ENCODE peak calls at places on chromosome 20, in seven cellular contexts. C is HAP-1; Q is heart right ventricle; E is ovary; X is CD4-positive, alpha-beta memory T cell; A is cardiac muscle cell; L is body of pancreas. N is an unnamed sample.

GRCh38 chr20:21517566-21518277 is 3.9 kb upstream of the NKX2-2 start:
- DNase-seq in L (no peak), C (no peak), X (no peak), Q (no peak), E (no peak), A (no peak), N (no peak)

GRCh38 chr20:52303281-52303950 is 111.8 kb upstream of the ZFP64 start:
- DNase-seq in A (no peak), L (no peak), Q (no peak), C (no peak), E (no peak), X (no peak), N (no peak)

GRCh38 chr20:32278199-32278643 is 770 bp downstream of the KIF3B start:
- DNase-seq in Q (no peak), L (no peak), A (no peak), E (no peak), X (no peak), C (no peak), N (no peak)

GRCh38 chr20:49560186-49560585 is 7.8 kb downstream of the PTGIS start:
- DNase-seq in L (no peak), E (no peak), A (no peak), X (no peak), C (no peak), Q (no peak), N (no peak)

GRCh38 chr20:14203657-14204056 is 133.8 kb downstream of the FLRT3 start:
- DNase-seq in L (no peak), Q (no peak), E (no peak), A (no peak), X (no peak), C (no peak), N (no peak)

GRCh38 chr20:10961651-10962288 is 288.0 kb upstream of the JAG1 start:
- DNase-seq in A (no peak), Q (no peak), X (no peak), E (no peak), L (no peak), C (no peak), N (no peak)

GRCh38 chr20:41058007-41058673 is 29.5 kb downstream of the TOP1 start:
- DNase-seq in C (no peak), E (no peak), A (no peak), Q (no peak), X (no peak), L (no peak), N (no peak)

GRCh38 chr20:37640600-37641561 is 52.9 kb upstream of the CTNNBL1 start:
- DNase-seq in E (no peak), C (no peak), A (no peak), Q (no peak), L (peak; percentile 9), X (no peak), N (no peak)

GRCh38 chr20:4261333-4262284 is 246.3 kb upstream of the RNF24 start:
- DNase-seq in X (no peak), C (no peak), L (no peak), Q (no peak), A (no peak), E (no peak), N (no peak)

GRCh38 chr20:23939641-23940040 is 48.9 kb downstream of the GGTLC1 start:
- DNase-seq in X (no peak), A (no peak), L (no peak), C (no peak), Q (no peak), E (no peak), N (no peak)

GRCh38 chr20:36538026-36538764 is 3.1 kb upstream of the MYL9 start:
- DNase-seq in C (no peak), E (no peak), X (no peak), L (no peak), A (no peak), Q (no peak), N (no peak)

GRCh38 chr20:38645980-38646858 is 44.6 kb downstream of the ARHGAP40 start:
- DNase-seq in C (peak; percentile 88), X (peak; percentile 88), A (peak; percentile 81), E (peak; percentile 46), Q (peak; percentile 81), L (peak; percentile 76), N (peak; percentile 89)

GRCh38 chr20:15012551-15012950 is 675.1 kb upstream of the FLRT3 start:
- DNase-seq in X (no peak), A (no peak), L (no peak), C (no peak), Q (no peak), E (no peak), N (no peak)

GRCh38 chr20:33601861-33602260 is 60.3 kb upstream of the C20orf144 start:
- DNase-seq in X (no peak), C (no peak), L (no peak), E (no peak), Q (no peak), A (no peak), N (no peak)

GRCh38 chr20:362271-363254 is 15.7 kb downstream of the NRSN2 start:
- DNase-seq in X (no peak), L (peak; percentile 97), C (peak; percentile 52), A (no peak), Q (peak; percentile 85), E (peak; percentile 63), N (peak; percentile 94)

GRCh38 chr20:50788045-50788867 is 6.6 kb upstream of the BCAS4 start:
- DNase-seq in A (no peak), Q (no peak), C (peak; percentile 75), X (no peak), E (peak; percentile 58), L (peak; percentile 39), N (no peak)

GRCh38 chr20:58692579-58693225 is at the start of gene NPEPL1:
- DNase-seq in L (peak; percentile 79), Q (peak; percentile 79), E (peak; percentile 71), A (peak; percentile 83), C (peak; percentile 77), X (peak; percentile 60), N (peak; percentile 90)

GRCh38 chr20:10673831-10674683 is at the start of gene JAG1:
- DNase-seq in X (peak; percentile 18), Q (peak; percentile 96), L (peak; percentile 99), A (peak; percentile 99), E (peak; percentile 96), C (peak; percentile 95), N (peak; percentile 98)

GRCh38 chr20:25051386-25052155 is 6.4 kb downstream of the ACSS1 start:
- DNase-seq in X (no peak), C (no peak), E (peak; percentile 14), A (no peak), L (no peak), Q (no peak), N (no peak)

GRCh38 chr20:10429443-10429981 is 4.5 kb downstream of the MKKS start:
- DNase-seq in E (no peak), Q (no peak), X (no peak), C (peak; percentile 35), A (no peak), L (no peak), N (no peak)

GRCh38 chr20:37421988-37422387 is 76.0 kb downstream of the SRC start:
- DNase-seq in C (peak; percentile 64), L (no peak), X (no peak), Q (no peak), A (no peak), E (no peak), N (no peak)

GRCh38 chr20:63895202-63895885 is 418 bp downstream of the DNAJC5 start:
- DNase-seq in A (no peak), C (no peak), L (no peak), E (no peak), X (no peak), Q (no peak), N (no peak)

GRCh38 chr20:53918949-53919361 is 151.4 kb downstream of the BCAS1 start:
- DNase-seq in E (no peak), Q (no peak), A (peak; percentile 55), X (no peak), C (peak; percentile 58), L (no peak), N (no peak)

GRCh38 chr20:1440024-1440423 is 26.6 kb downstream of the NSFL1C start:
- DNase-seq in C (no peak), A (no peak), X (no peak), L (peak; percentile 16), Q (no peak), E (no peak), N (no peak)

GRCh38 chr20:63973636-63974401 is 4.1 kb upstream of the ZNF512B start:
- DNase-seq in C (peak; percentile 94), Q (peak; percentile 92), A (peak; percentile 94), E (peak; percentile 86), L (peak; percentile 91), X (peak; percentile 70), N (peak; percentile 95)

GRCh38 chr20:51924509-51924908 is 122.2 kb upstream of the SALL4 start:
- DNase-seq in Q (no peak), A (no peak), X (no peak), L (no peak), C (no peak), E (no peak), N (no peak)

GRCh38 chr20:52242237-52243230 is 51.0 kb upstream of the ZFP64 start:
- DNase-seq in Q (no peak), X (peak; percentile 29), C (no peak), A (peak; percentile 49), L (no peak), E (no peak), N (no peak)

GRCh38 chr20:21162631-21163030 is 36.7 kb downstream of the KIZ start:
- DNase-seq in C (no peak), L (no peak), A (no peak), Q (no peak), E (no peak), X (no peak), N (no peak)

GRCh38 chr20:7971536-7972285 is 31.5 kb upstream of the HAO1 start:
- DNase-seq in C (no peak), Q (no peak), L (no peak), A (no peak), E (no peak), X (no peak), N (no peak)

GRCh38 chr20:47352332-47353223 is 3.9 kb downstream of the ZMYND8 start:
- DNase-seq in Q (peak; percentile 58), A (no peak), C (peak; percentile 46), L (peak; percentile 93), X (no peak), E (peak; percentile 39), N (peak; percentile 78)
- H3K4me1 ChIP-seq in Q (peaks cover 100% of the 10 kb centered on the region), A (peaks cover 96% of the 10 kb centered on the region), C (peaks cover 88% of the 10 kb centered on the region), L (peaks cover 100% of the 10 kb centered on the region), X (peaks cover 97% of the 10 kb centered on the region), E (peaks cover 43% of the 10 kb centered on the region), N (peaks cover 100% of the 10 kb centered on the region)

GRCh38 chr20:62354811-62355341 is 12.2 kb downstream of the LAMA5 start:
- DNase-seq in A (no peak), Q (peak; percentile 10), L (no peak), C (no peak), E (no peak), X (no peak), N (no peak)
- H3K4me1 ChIP-seq in A (peaks cover 21% of the 10 kb centered on the region), Q (peaks cover 66% of the 10 kb centered on the region), L (peaks cover 54% of the 10 kb centered on the region), C (no peaks in the 10 kb centered on the region), E (peaks cover 17% of the 10 kb centered on the region), X (no peaks in the 10 kb centered on the region), N (peaks cover 63% of the 10 kb centered on the region)

GRCh38 chr20:9392892-9393857 is 121.2 kb upstream of the LAMP5 start:
- DNase-seq in A (peak; percentile 82), E (peak; percentile 58), L (peak; percentile 45), X (no peak), Q (peak; percentile 56), C (peak; percentile 80), N (peak; percentile 85)
- H3K4me1 ChIP-seq in A (peaks cover 3% of the 10 kb centered on the region), E (no peaks in the 10 kb centered on the region), L (peaks cover 8% of the 10 kb centered on the region), X (no peaks in the 10 kb centered on the region), Q (peaks cover 7% of the 10 kb centered on the region), C (peaks cover 7% of the 10 kb centered on the region), N (no peaks in the 10 kb centered on the region)

DNA sequence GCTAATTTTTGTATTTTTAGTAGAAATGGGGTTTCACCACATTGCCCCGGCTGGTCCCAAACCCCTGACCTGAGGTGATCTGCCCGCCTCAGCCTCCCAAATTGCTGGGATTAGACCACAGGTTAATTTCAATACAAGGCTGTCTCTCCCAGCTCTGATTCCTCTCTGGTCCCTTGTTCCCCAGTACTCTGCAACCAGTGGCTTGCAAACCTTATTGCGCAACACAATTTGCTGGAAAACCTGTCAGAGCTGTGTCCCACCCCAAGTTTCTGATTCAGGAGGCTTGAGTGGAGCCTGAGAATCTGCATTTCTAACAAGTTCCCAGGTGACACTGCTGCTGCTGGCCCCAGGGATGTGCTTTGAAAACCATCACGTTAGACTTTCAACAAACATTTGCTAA is 96.2 kb upstream of the SRSF6 start:
- DNase-seq in L (no peak), E (no peak), A (no peak), X (no peak), Q (no peak), C (no peak), N (no peak)
- H3K4me1 ChIP-seq in L (no peaks in the 10 kb centered on the region), E (no peaks in the 10 kb centered on the region), A (no peaks in the 10 kb centered on the region), X (no peaks in the 10 kb centered on the region), Q (no peaks in the 10 kb centered on the region), C (no peaks in the 10 kb centered on the region), N (no peaks in the 10 kb centered on the region)

N was measured in upper lobe of right lung.